ENCODE peak calls at places on chromosome 16, in seven cellular contexts. Z is osteoblast; Y is CD4-positive, alpha-beta memory T cell; F is endodermal cell; P is spleen; C is HCT116; E is cardiac muscle cell. S is an unnamed sample. For H3K9me3, the result is how much of the 10 kb centered on the place peaks cover.

GRCh38 chr16:57167951-57168350 is 17.9 kb downstream of the PSME3IP1 start:
- DNase-seq in Z (peak), Y (peak), F (no peak), P (no peak), C (peak), E (peak), S (peak)

GRCh38 chr16:27429981-27430441 is 28.0 kb downstream of the IL21R start:
- DNase-seq in Z (peak), Y (no peak), F (no peak), P (peak), C (no peak), E (peak), S (no peak)

GRCh38 chr16:87723224-87723619 is 42.6 kb downstream of the KLHDC4 start:
- DNase-seq in Z (peak), Y (no peak), F (no peak), P (peak), C (no peak), E (peak), S (peak)

GRCh38 chr16:12110361-12111107 is 134.0 kb downstream of the SNX29 start:
- DNase-seq in Z (no peak), Y (no peak), F (no peak), P (no peak), C (no peak), E (no peak), S (no peak)

GRCh38 chr16:17229131-17229530 is 241.6 kb downstream of the XYLT1 start:
- DNase-seq in Z (no peak), Y (no peak), F (no peak), P (no peak), C (no peak), E (no peak), S (no peak)

GRCh38 chr16:85431431-85432124 is 181.5 kb upstream of the GSE1 start:
- DNase-seq in Z (no peak), Y (no peak), F (no peak), P (peak), C (no peak), E (no peak), S (no peak)

GRCh38 chr16:57577691-57578224 is 35.3 kb downstream of the ADGRG5 start:
- DNase-seq in Z (no peak), Y (peak), F (no peak), P (peak), C (no peak), E (no peak), S (no peak)

GRCh38 chr16:69105501-69106361 is at the start of gene HAS3:
- DNase-seq in Z (peak), Y (peak), F (peak), P (peak), C (peak), E (peak), S (no peak)

GRCh38 chr16:22770866-22771265 is 43.1 kb upstream of the HS3ST2 start:
- DNase-seq in Z (no peak), Y (no peak), F (no peak), P (no peak), C (no peak), E (no peak), S (no peak)

GRCh38 chr16:86676216-86676800 is 98.0 kb downstream of the FOXL1 start:
- DNase-seq in Z (peak), Y (no peak), F (no peak), P (no peak), C (peak), E (no peak), S (peak)

GRCh38 chr16:11345040-11345862 is at the start of gene RMI2:
- DNase-seq in Z (peak), Y (peak), F (peak), P (peak), C (peak), E (peak), S (peak)

GRCh38 chr16:48117217-48118105 is 38.3 kb downstream of the ABCC12 start:
- DNase-seq in Z (peak), Y (peak), F (peak), P (peak), C (peak), E (peak), S (no peak)

GRCh38 chr16:73058221-73058615 is 10.3 kb upstream of the ZFHX3 start:
- DNase-seq in Z (peak), Y (no peak), F (peak), P (peak), C (no peak), E (peak), S (no peak)

GRCh38 chr16:13633381-13633861 is 286.5 kb upstream of the ERCC4 start:
- DNase-seq in Z (no peak), Y (no peak), F (peak), P (no peak), C (no peak), E (no peak), S (no peak)

GRCh38 chr16:19431636-19432340 is 14.1 kb downstream of the TMC5 start:
- DNase-seq in Z (no peak), Y (no peak), F (no peak), P (no peak), C (no peak), E (no peak), S (no peak)

GRCh38 chr16:19432429-19432828 is 14.7 kb downstream of the TMC5 start:
- DNase-seq in Z (no peak), Y (no peak), F (no peak), P (no peak), C (peak), E (no peak), S (no peak)

GRCh38 chr16:19430345-19430744 is 12.7 kb downstream of the TMC5 start:
- DNase-seq in Z (no peak), Y (no peak), F (no peak), P (no peak), C (no peak), E (no peak), S (no peak)

GRCh38 chr16:19424478-19424877 is 6.8 kb downstream of the TMC5 start:
- DNase-seq in Z (no peak), Y (no peak), F (no peak), P (no peak), C (no peak), E (no peak), S (no peak)

DNA sequence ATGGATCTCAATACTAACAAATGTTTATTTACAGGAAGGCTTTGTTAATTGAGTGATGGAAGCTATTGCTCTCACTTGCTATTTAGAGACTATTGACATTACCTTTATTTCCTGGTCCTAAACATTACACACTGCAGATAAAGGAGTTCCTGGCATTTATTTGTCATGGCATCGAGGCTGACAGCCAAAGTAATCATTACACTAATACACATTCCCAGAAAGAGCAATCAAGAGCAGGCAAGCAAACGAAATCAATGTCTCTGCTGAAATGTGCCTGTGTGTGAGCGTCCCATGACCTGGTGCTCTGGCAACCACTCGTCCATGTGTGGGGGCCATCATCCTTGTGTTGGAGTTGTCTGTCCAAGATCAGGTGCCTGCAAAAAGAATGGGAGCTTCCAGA is 11.6 kb downstream of the TMC5 start:
- DNase-seq in Z (no peak), Y (no peak), F (no peak), P (no peak), C (no peak), E (no peak), S (no peak)
- H3K27ac ChIP-seq in Z (no peak), Y (no peak), F (no peak), P (no peak), C (no peak), E (no peak), S (no peak)

GRCh38 chr16:35342012-35342411 is 1882.6 kb downstream of the TP53TG3F start:
- DNase-seq in Z (no peak), Y (no peak), F (no peak), P (no peak), C (no peak), E (no peak), S (no peak)
- H3K9me3 ChIP-seq in Z (under half), Y (under half), F (half or more), P (half or more), C (under half), E (under half), S (under half)

DNA sequence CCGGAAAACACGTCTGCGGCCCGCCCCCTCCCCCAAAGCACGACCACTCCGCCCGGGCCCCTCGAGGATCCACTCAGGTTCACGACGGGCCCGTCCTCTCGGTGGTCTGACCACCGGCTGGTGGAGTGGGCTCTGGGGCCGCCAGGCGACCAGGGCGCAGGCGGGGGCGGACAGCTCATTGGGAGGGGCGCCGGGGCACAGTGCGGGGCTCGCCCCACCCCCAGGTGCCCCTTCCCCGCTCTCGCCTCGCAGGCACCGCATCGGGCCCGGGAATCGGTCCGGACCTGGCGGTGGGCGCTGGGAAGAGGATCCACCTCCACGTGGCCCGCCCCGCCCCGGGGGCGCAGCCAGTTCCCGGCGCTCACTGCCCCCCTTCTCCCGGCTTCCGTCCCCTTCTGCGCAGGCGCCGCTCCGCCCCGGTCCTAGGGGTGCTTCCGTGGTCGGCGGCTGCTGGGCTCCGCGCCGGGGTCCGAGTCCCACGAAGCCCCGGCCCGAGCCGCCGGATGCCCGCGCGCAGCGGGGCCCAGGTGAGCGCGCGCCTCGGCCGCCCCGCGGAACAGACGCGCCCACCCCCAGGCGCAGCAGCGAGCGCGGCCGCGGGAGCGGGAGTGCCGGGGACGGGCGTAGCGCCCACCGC is at the start of gene MPG:
- DNase-seq in Z (peak), Y (peak), F (peak), P (peak), C (no peak), E (peak), S (no peak)
- H3K27ac ChIP-seq in Z (peak), Y (peak), F (peak), P (peak), C (peak), E (no peak), S (peak)

GRCh38 chr16:35431829-35432663 is 1972.6 kb downstream of the TP53TG3F start:
- DNase-seq in Z (no peak), Y (no peak), F (peak), P (no peak), C (no peak), E (no peak), S (no peak)
- H3K9me3 ChIP-seq in Z (under half), Y (under half), F (half or more), P (half or more), C (under half), E (under half), S (under half)

DNA sequence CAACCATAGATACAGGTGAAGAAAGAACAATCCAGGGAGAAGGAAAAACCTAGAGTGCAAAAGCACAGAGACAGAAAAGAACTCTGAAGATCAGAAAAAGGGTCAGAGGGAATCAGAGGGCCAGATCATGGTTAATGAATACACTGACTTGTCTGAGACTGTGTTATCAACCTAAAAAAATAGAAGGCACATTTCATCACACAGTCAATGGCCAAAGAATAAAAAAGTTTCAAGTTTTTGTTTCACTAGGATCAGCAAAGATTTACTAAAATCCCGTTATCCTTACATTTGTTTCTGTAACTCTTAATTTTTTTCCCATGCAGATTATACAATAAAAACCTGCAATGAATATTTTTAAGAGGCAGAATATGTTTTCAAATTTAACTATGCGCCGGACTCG is 38.5 kb downstream of the CNOT1 start:
- DNase-seq in Z (peak), Y (no peak), F (no peak), P (no peak), C (no peak), E (no peak), S (no peak)
- H3K27ac ChIP-seq in Z (no peak), Y (no peak), F (no peak), P (no peak), C (no peak), E (peak), S (no peak)

DNA sequence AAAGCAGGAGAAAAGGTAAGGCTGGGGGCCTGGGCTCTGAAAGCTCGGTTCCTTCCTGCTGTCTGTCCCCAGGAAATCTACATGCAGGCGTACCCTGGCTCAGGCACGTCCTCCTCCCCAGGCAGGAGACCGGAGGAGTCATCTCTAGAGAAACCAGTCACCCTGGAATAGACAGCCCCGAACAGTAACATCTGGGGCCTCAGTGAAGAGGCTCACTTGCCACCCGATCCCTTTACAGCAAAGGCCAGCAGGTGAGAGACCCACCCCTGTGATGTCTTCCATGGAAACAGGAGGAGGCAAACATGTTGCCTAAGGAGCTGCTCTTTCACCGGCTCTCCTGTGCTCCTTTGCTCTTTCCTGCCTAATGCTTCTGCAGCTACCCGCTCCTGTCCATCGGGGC is 28.7 kb downstream of the PSMD7 start:
- DNase-seq in Z (no peak), Y (no peak), F (no peak), P (no peak), C (no peak), E (no peak), S (no peak)
- H3K9me3 ChIP-seq in Z (under half), Y (under half), F (under half), P (under half), C (under half), E (under half), S (under half)

GRCh38 chr16:89117239-89117974 is 23.8 kb downstream of the ACSF3 start:
- DNase-seq in Z (peak), Y (no peak), F (no peak), P (peak), C (no peak), E (no peak), S (no peak)
- H3K27ac ChIP-seq in Z (no peak), Y (no peak), F (no peak), P (peak), C (no peak), E (no peak), S (no peak)

S was measured in AG04450.